ENCODE peak calls at places on chromosomes 7 and 10, in six cellular contexts. U is endothelial cell, M is aorta, A is AG09319, L is T-helper 17 cell, S is foreskin fibroblast. P is an unnamed sample.

GRCh38 chr10:110774069-110775021 is 97.4 kb upstream of the PDCD4 start:
- DNase-seq in A (peak; percentile 2), L (no peak), U (no peak), S (peak; percentile 40), M (no peak), P (peak; percentile 78)

GRCh38 chr10:59079386-59080226 is 96.8 kb upstream of the PHYHIPL start:
- DNase-seq in S (peak; percentile 67), L (no peak), U (no peak), M (no peak), A (peak; percentile 72), P (peak; percentile 20)

GRCh38 chr10:82392533-82392932 is 517.5 kb downstream of the NRG3 start:
- DNase-seq in S (no peak), M (no peak), A (no peak), L (no peak), U (no peak), P (no peak)

GRCh38 chr7:98531717-98532116 is 85.4 kb upstream of the NPTX2 start:
- DNase-seq in M (no peak), S (no peak), A (no peak), L (no peak), U (no peak), P (no peak)

GRCh38 chr10:101829561-101830315 is 11.5 kb upstream of the OGA start:
- DNase-seq in A (no peak), U (peak; percentile 61), S (no peak), M (peak; percentile 83), L (peak; percentile 72), P (no peak)

GRCh38 chr7:111101856-111102646 is 11.1 kb downstream of the LRRN3 start:
- DNase-seq in M (no peak), S (no peak), L (no peak), U (no peak), A (no peak), P (no peak)

GRCh38 chr10:15167411-15168295 is 840 bp downstream of the NMT2 start:
- DNase-seq in U (peak; percentile 77), S (peak; percentile 63), L (peak; percentile 30), M (peak; percentile 82), A (no peak), P (peak; percentile 64)

GRCh38 chr10:96691761-96692160 is 28.6 kb downstream of the PIK3AP1 start:
- DNase-seq in M (no peak), S (no peak), A (no peak), L (no peak), U (no peak), P (no peak)

GRCh38 chr10:101041252-101041761 is 10.3 kb downstream of the SFXN3 start:
- DNase-seq in M (peak; percentile 85), A (peak; percentile 76), S (peak; percentile 76), U (peak; percentile 77), L (peak; percentile 47), P (peak; percentile 86)

GRCh38 chr10:553233-553632 is 136.2 kb downstream of the DIP2C start:
- DNase-seq in U (no peak), S (no peak), A (no peak), M (no peak), L (no peak), P (no peak)

GRCh38 chr10:99784025-99784730 is 1.7 kb downstream of the ABCC2 start:
- DNase-seq in U (no peak), A (peak; percentile 55), M (no peak), S (peak; percentile 75), L (no peak), P (peak; percentile 41)

GRCh38 chr10:109894516-109894915 is 28.8 kb downstream of the XPNPEP1 start:
- DNase-seq in A (no peak), S (peak; percentile 72), M (peak; percentile 83), U (no peak), L (no peak), P (no peak)

GRCh38 chr10:79393924-79394610 is 46.8 kb downstream of the PPIF start:
- DNase-seq in U (no peak), M (peak; percentile 58), A (no peak), L (no peak), S (no peak), P (no peak)